ENCODE peak calls at places on chromosomes 5 and 9, in seven cellular contexts. B is testis; C is CD8-positive, alpha-beta T cell; A is brain microvascular endothelial cell; G is GM12865; S is heart right ventricle; N is BE2C. X is an unnamed sample.

GRCh38 chr9:125797857-125798399 is 50.8 kb downstream of the PBX3 start:
- DNase-seq in B (no peak), C (no peak), A (no peak), G (no peak), S (no peak), N (no peak), X (no peak)

GRCh38 chr9:5269249-5269715 is 35.2 kb downstream of the RLN2 start:
- DNase-seq in B (no peak), C (no peak), A (peak; percentile 75), G (no peak), S (no peak), N (no peak), X (no peak)

GRCh38 chr5:147140558-147140957 is 94.3 kb upstream of the STK32A start:
- DNase-seq in B (no peak), C (no peak), A (no peak), G (no peak), S (no peak), N (no peak), X (no peak)

GRCh38 chr5:147504535-147504934 is 5.3 kb downstream of the DPYSL3 start:
- DNase-seq in B (no peak), C (no peak), A (no peak), G (no peak), S (no peak), N (no peak), X (no peak)

GRCh38 chr9:38690574-38690973 is 29.4 kb downstream of the FAM240B start:
- DNase-seq in B (no peak), C (no peak), A (no peak), G (no peak), S (no peak), N (no peak), X (no peak)

GRCh38 chr5:169052207-169052606 is 248.7 kb downstream of the SLIT3 start:
- DNase-seq in B (no peak), C (no peak), A (no peak), G (no peak), S (no peak), N (no peak), X (no peak)

GRCh38 chr5:127031147-127031862 is 947 bp upstream of the MARCHF3 start:
- DNase-seq in B (peak; percentile 25), C (peak; percentile 5), A (no peak), G (peak; percentile 57), S (peak; percentile 36), N (peak; percentile 21), X (no peak)

GRCh38 chr5:172160506-172160905 is 27.5 kb downstream of the STK10 start:
- DNase-seq in B (no peak), C (no peak), A (no peak), G (no peak), S (no peak), N (no peak), X (no peak)

GRCh38 chr5:133962801-133963476 is 5.5 kb downstream of the C5orf15 start:
- DNase-seq in B (no peak), C (no peak), A (no peak), G (no peak), S (no peak), N (no peak), X (no peak)

GRCh38 chr5:39760385-39761198 is 335.8 kb upstream of the DAB2 start:
- DNase-seq in B (no peak), C (no peak), A (peak; percentile 96), G (no peak), S (no peak), N (no peak), X (peak; percentile 88)

GRCh38 chr5:179375966-179376365 is 30.7 kb upstream of the ADAMTS2 start:
- DNase-seq in B (no peak), C (no peak), A (no peak), G (no peak), S (no peak), N (no peak), X (no peak)

GRCh38 chr5:143025971-143026370 is 255.8 kb downstream of the ARHGAP26 start:
- DNase-seq in B (no peak), C (no peak), A (no peak), G (no peak), S (no peak), N (no peak), X (no peak)

GRCh38 chr5:33441241-33441844 is 578 bp downstream of the TARS1 start:
- DNase-seq in B (peak; percentile 28), C (peak; percentile 9), A (peak; percentile 76), G (peak; percentile 51), S (no peak), N (peak; percentile 80), X (peak; percentile 53)

GRCh38 chr5:171571663-171572062 is 152.2 kb downstream of the FGF18 start:
- DNase-seq in B (no peak), C (no peak), A (peak; percentile 20), G (no peak), S (no peak), N (no peak), X (no peak)

DNA sequence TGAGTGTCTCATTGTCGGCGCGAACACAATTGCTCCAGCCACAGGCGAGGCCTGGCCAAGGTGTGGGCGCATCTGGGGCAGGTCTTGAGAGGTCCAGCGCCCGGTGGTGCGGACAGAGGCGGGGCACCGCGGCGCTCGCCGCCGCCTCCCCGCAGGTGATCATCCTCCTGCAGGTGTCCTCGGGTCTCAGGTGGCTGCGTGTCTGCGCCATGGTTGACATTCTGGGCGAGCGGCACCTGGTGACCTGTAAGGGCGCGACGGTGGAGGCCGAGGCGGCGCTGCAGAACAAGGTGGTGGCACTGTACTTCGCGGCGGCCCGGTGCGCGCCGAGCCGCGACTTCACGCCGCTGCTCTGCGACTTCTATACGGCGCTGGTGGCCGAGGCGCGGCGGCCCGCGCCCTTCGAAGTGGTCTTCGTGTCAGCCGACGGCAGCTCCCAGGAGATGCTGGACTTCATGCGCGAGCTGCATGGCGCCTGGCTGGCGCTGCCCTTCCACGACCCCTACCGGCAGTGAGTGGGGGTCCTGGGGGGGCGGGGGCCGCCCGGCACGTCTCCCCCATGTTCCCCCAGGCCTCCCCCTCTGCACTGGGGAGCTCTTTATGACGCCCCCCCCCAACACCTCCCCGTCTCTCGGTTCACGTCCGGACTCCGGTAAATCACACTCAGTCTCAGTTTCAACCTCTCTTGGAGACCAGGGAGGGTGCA is 401 bp downstream of the NXNL2 start:
- DNase-seq in B (no peak), C (no peak), A (no peak), G (no peak), S (peak; percentile 17), N (peak; percentile 22), X (no peak)
- TF ChIP-seq CTCF in B (no peak), C (no peak), A (no peak), G (no peak), S (no peak), N (no peak), X (no peak)

GRCh38 chr5:155628346-155628745 is 614.8 kb downstream of the KIF4B start:
- DNase-seq in B (no peak), C (no peak), A (no peak), G (no peak), S (no peak), N (no peak), X (no peak)
- TF ChIP-seq CTCF in B (no peak), C (no peak), A (no peak), G (no peak), S (no peak), N (no peak), X (no peak)

DNA sequence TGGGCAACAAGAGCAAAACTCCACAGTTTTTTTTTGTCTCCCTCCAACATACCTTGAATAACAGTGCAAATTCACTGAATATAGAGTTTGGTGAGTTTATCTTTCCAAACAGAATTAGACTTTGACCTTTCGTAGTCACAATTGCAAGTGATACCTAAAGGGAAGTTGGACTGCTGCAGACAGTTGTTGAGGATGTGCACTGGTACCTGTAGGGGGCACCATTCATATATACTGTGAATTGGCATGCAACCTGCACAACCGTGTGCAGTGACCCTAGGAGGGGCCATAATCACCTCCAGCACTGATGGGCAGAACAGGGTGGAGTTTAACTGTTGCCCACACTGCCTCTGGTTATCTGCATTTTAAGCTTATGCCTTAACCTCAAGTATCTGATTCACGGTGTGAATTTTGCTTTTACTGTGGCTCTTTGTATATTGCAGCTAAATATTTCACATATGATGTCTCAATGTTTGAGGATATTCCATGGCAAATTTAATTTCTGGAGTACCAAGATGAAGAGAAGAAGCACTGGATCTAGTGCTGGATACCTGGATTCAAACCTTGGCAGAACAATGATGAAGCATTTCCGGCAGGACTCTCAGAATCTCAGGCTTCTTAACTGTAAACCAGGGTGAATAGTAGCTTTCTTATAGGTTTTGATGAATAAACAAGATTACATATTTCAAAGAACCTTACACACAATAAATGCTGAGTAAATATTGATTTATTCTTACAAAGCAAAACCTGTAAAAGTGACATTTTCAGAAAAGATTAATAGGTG is 144.4 kb downstream of the ACTBL2 start:
- DNase-seq in B (no peak), C (no peak), A (no peak), G (peak; percentile 44), S (no peak), N (peak; percentile 37), X (no peak)
- TF ChIP-seq CTCF in B (peak; percentile 32), C (no peak), A (peak; percentile 68), G (peak; percentile 52), S (peak; percentile 40), N (peak; percentile 85), X (peak; percentile 13)

GRCh38 chr9:91192785-91193657 is 168.7 kb downstream of the AUH start:
- DNase-seq in B (peak; percentile 80), C (peak; percentile 45), A (peak; percentile 99), G (peak; percentile 9), S (peak; percentile 78), N (peak; percentile 62), X (peak; percentile 99)
- TF ChIP-seq CTCF in B (no peak), C (no peak), A (peak; percentile 36), G (no peak), S (peak; percentile 4), N (peak; percentile 34), X (no peak)

GRCh38 chr5:108451269-108451668 is 69.4 kb upstream of the FBXL17 start:
- DNase-seq in B (no peak), C (no peak), A (no peak), G (peak; percentile 12), S (no peak), N (no peak), X (no peak)
- TF ChIP-seq CTCF in B (no peak), C (no peak), A (no peak), G (peak; percentile 20), S (no peak), N (peak; percentile 13), X (no peak)

GRCh38 chr9:17075758-17076485 is 58.9 kb upstream of the CNTLN start:
- DNase-seq in B (no peak), C (no peak), A (no peak), G (no peak), S (no peak), N (peak; percentile 46), X (no peak)
- TF ChIP-seq CTCF in B (no peak), C (no peak), A (peak; percentile 12), G (no peak), S (no peak), N (no peak), X (no peak)

X was measured in AG09319.